ENCODE peak calls at places on chromosomes 16 and 17, in five cellular contexts. B is activated T-helper 1 cell treated with anti-CD3 and anti-CD28 coated beads, Interleukin-12 subunit alpha, Interleukin-12 subunit beta, Interleukin-2, Interleukin-4 antibody, amounts not matched to agents 30 ng/mL and 10 ng/mL and 1 ng/mL, durations not matched to agents 14 hours and 24 hours and 36 hours; Y is left ventricle myocardium inferior; C is NCI-H510A treated with DMSO at 0.1 percent for 48 hours; S is left lung. H is an unnamed sample.

GRCh38 chr17:48472485-48473281 is 42.7 kb upstream of the SKAP1 start:
- DNase-seq in B (no peak), Y (no peak), C (peak), S (no peak), H (no peak)

GRCh38 chr16:15783985-15784384 is 72.8 kb downstream of the MYH11 start:
- DNase-seq in B (no peak), Y (no peak), C (no peak), S (no peak), H (no peak)

GRCh38 chr16:84548971-84549844 is 44.7 kb upstream of the MEAK7 start:
- DNase-seq in B (peak), Y (no peak), C (no peak), S (no peak), H (peak)

GRCh38 chr16:50229149-50229726 is 37.1 kb upstream of the ADCY7 start:
- DNase-seq in B (no peak), Y (no peak), C (no peak), S (no peak), H (no peak)

GRCh38 chr17:9766970-9767369 is 24.4 kb downstream of the DHRS7C start:
- DNase-seq in B (no peak), Y (no peak), C (no peak), S (no peak), H (no peak)

GRCh38 chr16:59698341-59698979 is 964.3 kb upstream of the GOT2 start:
- DNase-seq in B (no peak), Y (no peak), C (no peak), S (no peak), H (no peak)

GRCh38 chr16:85428899-85429775 is 184.0 kb upstream of the GSE1 start:
- DNase-seq in B (no peak), Y (peak), C (no peak), S (peak), H (no peak)

GRCh38 chr16:10647264-10647720 is 47.4 kb downstream of the TEKT5 start:
- DNase-seq in B (no peak), Y (no peak), C (no peak), S (no peak), H (no peak)

GRCh38 chr17:68461589-68461988 is 4.3 kb upstream of the WIPI1 start:
- DNase-seq in B (peak), Y (no peak), C (peak), S (no peak), H (peak)

GRCh38 chr17:66943484-66943883 is 21.0 kb upstream of the CACNG4 start:
- DNase-seq in B (no peak), Y (no peak), C (no peak), S (peak), H (no peak)

GRCh38 chr16:67228905-67229304 is 2.0 kb downstream of the TMEM208 start:
- DNase-seq in B (no peak), Y (no peak), C (no peak), S (no peak), H (no peak)

GRCh38 chr17:34171245-34171818 is 83.8 kb upstream of the CCL2 start:
- DNase-seq in B (peak), Y (peak), C (peak), S (peak), H (peak)

GRCh38 chr16:88374736-88375135 is 8.0 kb upstream of the ZNF469 start:
- DNase-seq in B (no peak), Y (no peak), C (no peak), S (peak), H (no peak)

GRCh38 chr16:62966626-62967025 is 930.4 kb upstream of the CDH8 start:
- DNase-seq in B (no peak), Y (no peak), C (no peak), S (no peak), H (no peak)

GRCh38 chr17:54870671-54871175 is 29.9 kb upstream of the TOM1L1 start:
- DNase-seq in B (no peak), Y (no peak), C (no peak), S (no peak), H (no peak)

GRCh38 chr17:78120971-78121800 is 7.4 kb downstream of the TMC6 start:
- DNase-seq in B (peak), Y (no peak), C (no peak), S (no peak), H (peak)

GRCh38 chr17:70510288-70510687 is 341.0 kb downstream of the KCNJ2 start:
- DNase-seq in B (no peak), Y (no peak), C (no peak), S (no peak), H (no peak)

H was measured in Jurkat, Clone E6-1.